ENCODE peak calls at places on chromosomes 2 and 18, in seven cellular contexts. R, B, A, U, W, Q and I are unnamed samples.

GRCh38 chr2:58146707-58147106 is 94.4 kb downstream of the FANCL start:
- DNase-seq in B (no peak), R (no peak), A (no peak), Q (no peak), W (peak; percentile 45), U (peak; percentile 42), I (no peak)

GRCh38 chr2:86372641-86373502 is 35.4 kb upstream of the REEP1 start:
- DNase-seq in Q (peak; percentile 49), W (peak; percentile 37), U (peak; percentile 25), A (peak; percentile 67), B (no peak), R (no peak), I (no peak)

GRCh38 chr2:28152585-28153284 is 239.9 kb upstream of the FOSL2 start:
- DNase-seq in R (no peak), B (no peak), W (no peak), Q (no peak), A (no peak), U (peak; percentile 84), I (no peak)

GRCh38 chr2:241161646-241162281 is 11.5 kb downstream of the PPP1R7 start:
- DNase-seq in A (peak; percentile 74), Q (peak; percentile 33), R (no peak), B (peak; percentile 59), U (peak; percentile 87), W (peak; percentile 68), I (peak; percentile 16)

GRCh38 chr2:20578266-20578894 is 72.5 kb downstream of the HS1BP3 start:
- DNase-seq in U (no peak), R (peak; percentile 55), W (no peak), A (no peak), B (no peak), Q (no peak), I (peak; percentile 64)

GRCh38 chr18:44589709-44590108 is 91.0 kb upstream of the SETBP1 start:
- DNase-seq in R (no peak), W (peak; percentile 67), Q (peak; percentile 87), B (no peak), U (peak; percentile 92), A (no peak), I (no peak)

GRCh38 chr18:32470136-32470712 is 458 bp downstream of the GAREM1 start:
- DNase-seq in U (peak; percentile 22), B (no peak), A (peak; percentile 35), R (peak; percentile 73), W (peak; percentile 20), Q (peak; percentile 55), I (no peak)

GRCh38 chr2:10410001-10410671 is 38.0 kb downstream of the ODC1 start:
- DNase-seq in A (no peak), U (peak; percentile 66), Q (no peak), W (no peak), B (no peak), R (no peak), I (no peak)

GRCh38 chr18:76667603-76668002 is 154.8 kb upstream of the ZNF236 start:
- DNase-seq in B (no peak), R (peak; percentile 44), A (no peak), W (no peak), U (no peak), Q (no peak), I (no peak)

GRCh38 chr2:50181212-50181611 is 850.7 kb downstream of the NRXN1 start:
- DNase-seq in A (no peak), B (no peak), Q (no peak), R (no peak), W (no peak), U (no peak), I (no peak)

GRCh38 chr2:73202156-73203054 is at the start of gene NOTO:
- DNase-seq in U (no peak), Q (peak; percentile 53), W (no peak), B (no peak), A (peak; percentile 54), R (no peak), I (no peak)
- H3K4me3 ChIP-seq in U (no peak within 1 kb of the TSS), Q (peak within 1 kb of the TSS; percentile 56), W (peak within 1 kb of the TSS; percentile 9), B (peak within 1 kb of the TSS; percentile 16), A (peak within 1 kb of the TSS; percentile 9), R (peak within 1 kb of the TSS; percentile 34), I (peak within 1 kb of the TSS; percentile 38)

GRCh38 chr2:221552282-221552681 is 19.8 kb downstream of the EPHA4 start:
- DNase-seq in W (no peak), R (no peak), U (no peak), B (no peak), Q (no peak), A (no peak), I (no peak)
- H3K4me3 ChIP-seq in W (no peak overlapping the region), R (no peak overlapping the region), U (no peak overlapping the region), B (no peak overlapping the region), Q (no peak overlapping the region), A (no peak overlapping the region), I (no peak overlapping the region)

GRCh38 chr2:230205721-230206120 is 14.1 kb downstream of the SP110 start:
- DNase-seq in A (no peak), B (no peak), R (no peak), U (no peak), W (no peak), Q (no peak), I (no peak)

GRCh38 chr2:230202430-230203109 is 17.2 kb downstream of the SP110 start:
- DNase-seq in A (no peak), Q (no peak), R (no peak), U (no peak), B (no peak), W (no peak), I (no peak)

GRCh38 chr2:230208576-230208975 is 11.2 kb downstream of the SP110 start:
- DNase-seq in R (no peak), U (no peak), B (no peak), Q (no peak), A (no peak), W (no peak), I (no peak)

GRCh38 chr2:230203110-230203676 is 16.6 kb downstream of the SP110 start:
- DNase-seq in A (peak; percentile 19), B (no peak), R (no peak), U (no peak), Q (no peak), W (no peak), I (no peak)

GRCh38 chr2:230205034-230205433 is 14.8 kb downstream of the SP110 start:
- DNase-seq in W (no peak), B (no peak), R (no peak), A (no peak), Q (no peak), U (no peak), I (no peak)
- H3K4me3 ChIP-seq in W (no peak overlapping the region), B (no peak overlapping the region), R (no peak overlapping the region), A (no peak overlapping the region), Q (no peak overlapping the region), U (no peak overlapping the region), I (no peak overlapping the region)

GRCh38 chr2:71812736-71813135 is 334.9 kb downstream of the CYP26B1 start:
- DNase-seq in W (no peak), R (no peak), A (peak; percentile 2), B (no peak), Q (no peak), U (no peak), I (no peak)

GRCh38 chr2:71813315-71813714 is 334.3 kb downstream of the CYP26B1 start:
- DNase-seq in R (no peak), W (no peak), Q (no peak), U (no peak), B (no peak), A (peak; percentile 5), I (no peak)

GRCh38 chr2:71813801-71814470 is 333.7 kb downstream of the CYP26B1 start:
- DNase-seq in U (no peak), B (no peak), W (no peak), R (no peak), A (no peak), Q (no peak), I (peak; percentile 48)

GRCh38 chr2:71811726-71812125 is 335.9 kb downstream of the CYP26B1 start:
- DNase-seq in W (no peak), B (no peak), R (no peak), A (peak; percentile 59), Q (no peak), U (no peak), I (peak; percentile 9)

GRCh38 chr2:71811157-71811556 is 336.5 kb downstream of the CYP26B1 start:
- DNase-seq in U (no peak), W (no peak), Q (no peak), B (no peak), A (peak; percentile 1), R (no peak), I (no peak)
- H3K4me3 ChIP-seq in U (no peak overlapping the region), W (no peak overlapping the region), Q (no peak overlapping the region), B (no peak overlapping the region), A (no peak overlapping the region), R (no peak overlapping the region), I (no peak overlapping the region)

GRCh38 chr2:239002591-239002959 is 154.7 kb downstream of the TWIST2 start:
- DNase-seq in A (no peak), Q (no peak), B (no peak), R (no peak), U (no peak), W (no peak), I (no peak)
- H3K4me3 ChIP-seq in A (no peak overlapping the region), Q (peak overlapping the region; percentile 71), B (peak overlapping the region; percentile 32), R (no peak overlapping the region), U (no peak overlapping the region), W (peak overlapping the region; percentile 43), I (peak overlapping the region; percentile 49)

DNA sequence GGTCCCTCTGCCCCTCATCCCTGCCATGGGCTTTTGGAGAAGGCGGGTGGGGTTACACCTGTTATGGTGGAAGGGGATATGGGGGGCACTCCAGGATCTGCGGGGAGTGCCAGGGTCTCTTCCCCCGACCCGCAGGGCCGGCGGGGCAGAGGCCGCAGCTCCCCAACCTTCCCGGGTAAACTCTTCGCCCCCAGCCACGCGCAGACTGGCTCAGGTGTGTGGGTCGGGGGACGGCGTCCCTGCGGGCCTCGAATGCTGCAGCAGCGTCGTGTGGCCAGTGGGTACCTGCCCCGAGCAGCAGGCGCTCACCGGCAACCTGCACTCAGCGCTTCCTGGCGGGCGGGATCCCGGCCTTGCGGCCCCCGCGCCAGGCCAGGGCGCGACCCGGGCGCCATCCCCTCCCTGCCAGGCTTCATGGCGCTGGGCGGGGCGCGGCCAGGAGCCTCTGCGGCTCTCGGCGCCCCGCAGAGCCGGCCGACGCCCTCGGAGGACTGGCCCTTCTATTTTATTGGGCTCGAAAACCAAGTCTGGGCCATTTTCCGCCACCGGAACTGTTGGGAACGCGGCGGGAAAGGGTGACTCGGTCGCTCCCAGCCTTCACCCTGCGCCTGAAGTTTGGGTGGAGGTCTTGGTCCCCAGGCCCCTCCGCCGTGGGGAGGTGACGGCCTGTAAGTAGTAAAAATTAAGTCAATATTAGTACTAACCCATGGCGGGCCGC is 4.5 kb downstream of the GBX2 start:
- DNase-seq in W (no peak), U (no peak), Q (no peak), R (peak; percentile 59), B (no peak), A (no peak), I (no peak)
- H3K4me3 ChIP-seq in W (peak overlapping the region; percentile 60), U (peak overlapping the region; percentile 60), Q (peak overlapping the region; percentile 57), R (peak overlapping the region; percentile 39), B (peak overlapping the region; percentile 0), A (peak overlapping the region; percentile 18), I (peak overlapping the region; percentile 62)

GRCh38 chr2:41867553-41867952 is 180.3 kb upstream of the PKDCC start:
- DNase-seq in U (no peak), B (no peak), A (no peak), R (no peak), Q (peak; percentile 19), W (no peak), I (no peak)
- H3K4me3 ChIP-seq in U (no peak overlapping the region), B (no peak overlapping the region), A (no peak overlapping the region), R (no peak overlapping the region), Q (peak overlapping the region; percentile 63), W (no peak overlapping the region), I (no peak overlapping the region)